ENCODE peak calls at places on chromosomes 13 and 19, in seven cellular contexts. Z, O, V, T, G, L and H are unnamed samples.

GRCh38 chr19:38666662-38667448 is 19.4 kb downstream of the ACTN4 start:
- DNase-seq in L (peak; percentile 84), T (peak; percentile 87), G (peak; percentile 76), Z (no peak), O (no peak), V (peak; percentile 90), H (no peak)

GRCh38 chr19:47390533-47391488 is 28.5 kb downstream of the MEIS3 start:
- DNase-seq in T (no peak), G (no peak), O (no peak), L (no peak), Z (no peak), V (peak; percentile 12), H (no peak)

GRCh38 chr13:112113355-112113754 is 46.4 kb downstream of the SOX1 start:
- DNase-seq in O (no peak), T (no peak), Z (no peak), L (no peak), G (no peak), V (no peak), H (no peak)

GRCh38 chr19:37926255-37926654 is 19.2 kb downstream of the SIPA1L3 start:
- DNase-seq in Z (no peak), T (no peak), L (no peak), V (no peak), O (no peak), G (no peak), H (no peak)

GRCh38 chr13:106063591-106064308 is 471.7 kb downstream of the EFNB2 start:
- DNase-seq in L (no peak), G (no peak), Z (no peak), T (peak; percentile 64), O (no peak), V (peak; percentile 72), H (no peak)

GRCh38 chr13:90686438-90686837 is 661.0 kb upstream of the MIR17HG start:
- DNase-seq in Z (peak; percentile 29), V (peak; percentile 93), L (no peak), T (peak; percentile 88), O (no peak), G (peak; percentile 4), H (no peak)

GRCh38 chr13:99495478-99496321 is 5.6 kb upstream of the TM9SF2 start:
- DNase-seq in L (no peak), Z (no peak), O (no peak), T (no peak), V (peak; percentile 56), G (no peak), H (no peak)

GRCh38 chr13:73782781-73783180 is 351.4 kb downstream of the KLF12 start:
- DNase-seq in V (no peak), Z (no peak), O (no peak), G (no peak), L (no peak), T (no peak), H (no peak)

GRCh38 chr19:44993526-44993925 is 7.7 kb upstream of the RELB start:
- DNase-seq in L (no peak), G (no peak), O (no peak), T (no peak), V (no peak), Z (no peak), H (no peak)

GRCh38 chr13:19927117-19927734 is 31.3 kb upstream of the ZMYM2 start:
- DNase-seq in G (no peak), O (no peak), Z (no peak), T (peak; percentile 32), L (no peak), V (peak; percentile 34), H (no peak)

GRCh38 chr13:110980921-110981320 is 66.1 kb upstream of the ANKRD10 start:
- DNase-seq in T (no peak), Z (no peak), V (no peak), L (no peak), G (no peak), O (no peak), H (no peak)

GRCh38 chr19:4568884-4569283 is 9.4 kb upstream of the SEMA6B start:
- DNase-seq in L (no peak), T (no peak), V (no peak), Z (no peak), G (no peak), O (no peak), H (no peak)

GRCh38 chr13:101893021-101893420 is 440.5 kb downstream of the ITGBL1 start:
- DNase-seq in L (no peak), G (peak; percentile 8), T (no peak), V (no peak), O (no peak), Z (no peak), H (no peak)

GRCh38 chr13:32515246-32515645 is 23.3 kb downstream of the N4BP2L2 start:
- DNase-seq in Z (no peak), G (no peak), L (no peak), T (no peak), V (no peak), O (no peak), H (no peak)

GRCh38 chr19:4609878-4610511 is 29.3 kb upstream of the TNFAIP8L1 start:
- DNase-seq in O (peak; percentile 46), T (no peak), Z (no peak), V (no peak), L (peak; percentile 38), G (peak; percentile 18), H (no peak)

GRCh38 chr13:24365191-24365590 is 55.8 kb downstream of the C1QTNF9 start:
- DNase-seq in T (no peak), Z (no peak), V (no peak), O (no peak), G (no peak), L (no peak), H (no peak)

GRCh38 chr19:4732680-4733114 is 9.1 kb upstream of the DPP9 start:
- DNase-seq in V (peak; percentile 75), T (peak; percentile 49), L (peak; percentile 74), O (peak; percentile 29), G (peak; percentile 44), Z (no peak), H (peak; percentile 61)

GRCh38 chr19:52640916-52641315 is 2.8 kb upstream of the ZNF83 start:
- DNase-seq in Z (no peak), T (peak; percentile 36), O (no peak), L (peak; percentile 92), V (peak; percentile 71), G (no peak), H (no peak)

GRCh38 chr19:49057636-49058234 is at the start of gene CGB7:
- DNase-seq in V (peak; percentile 85), G (peak; percentile 76), Z (peak; percentile 25), O (peak; percentile 78), T (peak; percentile 56), L (no peak), H (no peak)

GRCh38 chr19:45919678-45920077 is 5.1 kb upstream of the NANOS2 start:
- DNase-seq in Z (no peak), G (no peak), O (no peak), V (no peak), T (no peak), L (no peak), H (no peak)

GRCh38 chr19:47230921-47231214 is at the start of gene BBC3:
- DNase-seq in G (no peak), Z (no peak), L (no peak), T (no peak), V (no peak), O (no peak), H (no peak)

GRCh38 chr13:84315527-84315926 is 433.3 kb upstream of the SLITRK1 start:
- DNase-seq in L (no peak), T (no peak), G (no peak), O (no peak), Z (no peak), V (no peak), H (no peak)

GRCh38 chr13:70218618-70219017 is 110.4 kb upstream of the KLHL1 start:
- DNase-seq in T (no peak), Z (no peak), V (no peak), L (no peak), O (no peak), G (no peak), H (no peak)

GRCh38 chr13:61109741-61110140 is 305.9 kb downstream of the PCDH20 start:
- DNase-seq in T (no peak), G (no peak), O (no peak), Z (no peak), V (no peak), L (no peak), H (no peak)

GRCh38 chr13:35855531-35856019 is 275.6 kb downstream of the DCLK1 start:
- DNase-seq in G (no peak), T (peak; percentile 33), V (peak; percentile 52), O (no peak), L (no peak), Z (peak; percentile 45), H (peak; percentile 43)

GRCh38 chr19:50314724-50315700 is 14.2 kb downstream of the KCNC3 start:
- DNase-seq in T (no peak), Z (no peak), V (no peak), O (no peak), G (no peak), L (no peak), H (no peak)

GRCh38 chr13:21670006-21670882 is 629 bp upstream of the FGF9 start:
- DNase-seq in Z (no peak), O (peak; percentile 53), T (peak; percentile 38), V (peak; percentile 67), L (peak; percentile 40), G (peak; percentile 35), H (peak; percentile 54)
- H3K4me3 ChIP-seq in Z (peak overlapping the region; percentile 49), O (peak overlapping the region; percentile 82), T (peak overlapping the region; percentile 63), V (peak overlapping the region; percentile 72), L (peak overlapping the region; percentile 20), G (peak overlapping the region; percentile 45), H (peak overlapping the region; percentile 73)

GRCh38 chr19:1000591-1001537 is 645 bp downstream of the GRIN3B start:
- DNase-seq in O (no peak), V (no peak), Z (no peak), T (no peak), G (no peak), L (no peak), H (no peak)
- H3K4me3 ChIP-seq in O (peak overlapping the region; percentile 49), V (no peak overlapping the region), Z (peak overlapping the region; percentile 10), T (no peak overlapping the region), G (peak overlapping the region; percentile 10), L (peak overlapping the region; percentile 30), H (no peak overlapping the region)

GRCh38 chr19:55644842-55645511 is 1.5 kb downstream of the ZNF581 start:
- DNase-seq in O (no peak), L (no peak), Z (no peak), T (no peak), V (no peak), G (no peak), H (no peak)
- H3K4me3 ChIP-seq in O (peak overlapping the region; percentile 93), L (no peak overlapping the region), Z (no peak overlapping the region), T (peak overlapping the region; percentile 70), V (peak overlapping the region; percentile 87), G (no peak overlapping the region), H (no peak overlapping the region)

GRCh38 chr19:1088419-1089066 is 6.6 kb downstream of the POLR2E start:
- DNase-seq in T (no peak), Z (no peak), G (no peak), V (no peak), O (no peak), L (no peak), H (no peak)

GRCh38 chr19:1091544-1092175 is 3.5 kb downstream of the POLR2E start:
- DNase-seq in V (no peak), T (no peak), G (no peak), O (no peak), L (no peak), Z (no peak), H (no peak)

GRCh38 chr19:1090731-1091543 is 4.2 kb downstream of the POLR2E start:
- DNase-seq in G (no peak), L (no peak), T (no peak), Z (no peak), O (no peak), V (no peak), H (no peak)

GRCh38 chr19:1089126-1089771 is 5.9 kb downstream of the POLR2E start:
- DNase-seq in T (no peak), O (no peak), G (no peak), Z (no peak), L (no peak), V (no peak), H (no peak)

GRCh38 chr19:1089891-1090290 is 5.3 kb downstream of the POLR2E start:
- DNase-seq in T (no peak), O (no peak), L (no peak), G (no peak), Z (no peak), V (no peak), H (no peak)
- H3K4me3 ChIP-seq in T (no peak overlapping the region), O (no peak overlapping the region), L (no peak overlapping the region), G (no peak overlapping the region), Z (no peak overlapping the region), V (no peak overlapping the region), H (no peak overlapping the region)